ENCODE peak calls at places on chromosome 11, in six cellular contexts. L, Q, Y, W, S and H are unnamed samples.

GRCh38 chr11:119509969-119510401 is 87.0 kb upstream of the THY1 start:
- DNase-seq in L (no peak), Q (no peak), Y (peak; percentile 90), W (no peak), S (no peak), H (no peak)

GRCh38 chr11:17649696-17650600 is 69.4 kb upstream of the MYOD1 start:
- DNase-seq in L (no peak), Q (no peak), Y (no peak), W (no peak), S (no peak), H (peak; percentile 44)

GRCh38 chr11:76995177-76995576 is 39.0 kb upstream of the B3GNT6 start:
- DNase-seq in L (no peak), Q (no peak), Y (no peak), W (no peak), S (no peak), H (no peak)

GRCh38 chr11:6237903-6238302 is 986 bp upstream of the CNGA4 start:
- DNase-seq in L (no peak), Q (no peak), Y (no peak), W (no peak), S (no peak), H (no peak)

GRCh38 chr11:20337526-20338154 is 25.9 kb upstream of the HTATIP2 start:
- DNase-seq in L (peak; percentile 38), Q (no peak), Y (no peak), W (peak; percentile 60), S (no peak), H (peak; percentile 77)

GRCh38 chr11:76025068-76025467 is 181.2 kb downstream of the WNT11 start:
- DNase-seq in L (no peak), Q (no peak), Y (no peak), W (no peak), S (no peak), H (no peak)

GRCh38 chr11:36233226-36233625 is 56.0 kb downstream of the COMMD9 start:
- DNase-seq in L (no peak), Q (no peak), Y (no peak), W (no peak), S (no peak), H (no peak)

GRCh38 chr11:46183819-46184218 is 62.6 kb upstream of the PHF21A start:
- DNase-seq in L (no peak), Q (no peak), Y (no peak), W (no peak), S (no peak), H (no peak)

GRCh38 chr11:27319065-27319464 is 44.0 kb downstream of the CCDC34 start:
- DNase-seq in L (peak; percentile 58), Q (no peak), Y (no peak), W (no peak), S (no peak), H (no peak)

GRCh38 chr11:33716236-33716635 is 15.6 kb upstream of the C11orf91 start:
- DNase-seq in L (no peak), Q (no peak), Y (no peak), W (no peak), S (no peak), H (no peak)

GRCh38 chr11:132886335-132886734 is 646.0 kb downstream of the OPCML start:
- DNase-seq in L (no peak), Q (no peak), Y (no peak), W (peak; percentile 92), S (no peak), H (peak; percentile 85)

GRCh38 chr11:34638897-34639296 is 18.0 kb downstream of the EHF start:
- DNase-seq in L (no peak), Q (no peak), Y (no peak), W (no peak), S (no peak), H (no peak)

GRCh38 chr11:119306373-119306890 is 10.5 kb downstream of the MCAM start:
- DNase-seq in L (no peak), Q (no peak), Y (no peak), W (no peak), S (no peak), H (no peak)

GRCh38 chr11:123742778-123743177 is 1.3 kb upstream of the ZNF202 start:
- DNase-seq in L (no peak), Q (no peak), Y (no peak), W (no peak), S (no peak), H (no peak)

GRCh38 chr11:93054279-93054678 is 84.8 kb downstream of the MTNR1B start:
- DNase-seq in L (no peak), Q (no peak), Y (peak; percentile 31), W (no peak), S (no peak), H (no peak)

GRCh38 chr11:86738615-86739014 is 61.7 kb upstream of the PRSS23 start:
- DNase-seq in L (no peak), Q (no peak), Y (no peak), W (no peak), S (no peak), H (no peak)

GRCh38 chr11:119567667-119568582 is 145.0 kb upstream of the THY1 start:
- DNase-seq in L (no peak), Q (no peak), Y (no peak), W (peak; percentile 95), S (no peak), H (peak; percentile 51)

GRCh38 chr11:64094463-64095223 is 58.9 kb downstream of the FLRT1 start:
- DNase-seq in L (peak; percentile 94), Q (no peak), Y (peak; percentile 89), W (peak; percentile 83), S (no peak), H (peak; percentile 69)

GRCh38 chr11:27281276-27281675 is 81.7 kb downstream of the CCDC34 start:
- DNase-seq in L (no peak), Q (no peak), Y (no peak), W (no peak), S (no peak), H (no peak)

GRCh38 chr11:94775576-94776327 is 7.6 kb downstream of the AMOTL1 start:
- DNase-seq in L (no peak), Q (no peak), Y (no peak), W (no peak), S (no peak), H (no peak)

GRCh38 chr11:2932850-2933251 is 3.6 kb upstream of the PHLDA2 start:
- DNase-seq in L (no peak), Q (no peak), Y (peak; percentile 50), W (no peak), S (no peak), H (no peak)

GRCh38 chr11:94639901-94640721 is 72.9 kb downstream of the PIWIL4 start:
- DNase-seq in L (no peak), Q (no peak), Y (no peak), W (no peak), S (no peak), H (peak; percentile 68)

GRCh38 chr11:12120031-12121008 is 9.9 kb downstream of the MICAL2 start:
- DNase-seq in L (no peak), Q (no peak), Y (peak; percentile 71), W (peak; percentile 50), S (no peak), H (no peak)

GRCh38 chr11:117972589-117973445 is 13.4 kb upstream of the IL10RA start:
- DNase-seq in L (no peak), Q (no peak), Y (no peak), W (no peak), S (no peak), H (no peak)

GRCh38 chr11:128422576-128423370 is 164.6 kb downstream of the ETS1 start:
- DNase-seq in L (no peak), Q (peak; percentile 69), Y (no peak), W (peak; percentile 58), S (peak; percentile 81), H (peak; percentile 61)

GRCh38 chr11:81916459-81916858 is 817.2 kb downstream of the FAM181B start:
- DNase-seq in L (no peak), Q (no peak), Y (no peak), W (no peak), S (no peak), H (no peak)

GRCh38 chr11:74519719-74520118 is 26.2 kb upstream of the LIPT2 start:
- DNase-seq in L (no peak), Q (no peak), Y (no peak), W (no peak), S (no peak), H (no peak)